ENCODE peak calls at places on chromosomes 2 and 18, in four cellular contexts. G, T, U and N are unnamed samples.

GRCh38 chr2:19272039-19272438 is 86.4 kb downstream of the OSR1 start:
- DNase-seq in G (no peak), T (no peak), U (no peak), N (no peak)

GRCh38 chr2:218234487-218234886 is 17.5 kb downstream of the ARPC2 start:
- DNase-seq in G (no peak), T (no peak), U (no peak), N (no peak)

GRCh38 chr2:196239622-196240587 is 68.5 kb upstream of the STK17B start:
- DNase-seq in G (no peak), T (peak; percentile 59), U (peak; percentile 80), N (peak; percentile 84)

GRCh38 chr2:108898315-108899082 is 90.5 kb downstream of the EDAR start:
- DNase-seq in G (no peak), T (no peak), U (no peak), N (no peak)

GRCh38 chr18:70188113-70188512 is 17.4 kb downstream of the RTTN start:
- DNase-seq in G (no peak), T (no peak), U (no peak), N (no peak)

GRCh38 chr2:172772637-172773036 is 37.0 kb downstream of the RAPGEF4 start:
- DNase-seq in G (no peak), T (no peak), U (peak; percentile 28), N (no peak)

GRCh38 chr18:32271649-32272324 is 81.9 kb downstream of the MEP1B start:
- DNase-seq in G (no peak), T (no peak), U (peak; percentile 43), N (no peak)

GRCh38 chr2:1598800-1599199 is 145.5 kb downstream of the PXDN start:
- DNase-seq in G (no peak), T (no peak), U (no peak), N (peak; percentile 23)

GRCh38 chr2:171652411-171652775 is 34.9 kb upstream of the DYNC1I2 start:
- DNase-seq in G (no peak), T (no peak), U (no peak), N (no peak)

GRCh38 chr2:18473241-18473841 is 87.1 kb downstream of the RDH14 start:
- DNase-seq in G (no peak), T (no peak), U (peak; percentile 96), N (no peak)

DNA sequence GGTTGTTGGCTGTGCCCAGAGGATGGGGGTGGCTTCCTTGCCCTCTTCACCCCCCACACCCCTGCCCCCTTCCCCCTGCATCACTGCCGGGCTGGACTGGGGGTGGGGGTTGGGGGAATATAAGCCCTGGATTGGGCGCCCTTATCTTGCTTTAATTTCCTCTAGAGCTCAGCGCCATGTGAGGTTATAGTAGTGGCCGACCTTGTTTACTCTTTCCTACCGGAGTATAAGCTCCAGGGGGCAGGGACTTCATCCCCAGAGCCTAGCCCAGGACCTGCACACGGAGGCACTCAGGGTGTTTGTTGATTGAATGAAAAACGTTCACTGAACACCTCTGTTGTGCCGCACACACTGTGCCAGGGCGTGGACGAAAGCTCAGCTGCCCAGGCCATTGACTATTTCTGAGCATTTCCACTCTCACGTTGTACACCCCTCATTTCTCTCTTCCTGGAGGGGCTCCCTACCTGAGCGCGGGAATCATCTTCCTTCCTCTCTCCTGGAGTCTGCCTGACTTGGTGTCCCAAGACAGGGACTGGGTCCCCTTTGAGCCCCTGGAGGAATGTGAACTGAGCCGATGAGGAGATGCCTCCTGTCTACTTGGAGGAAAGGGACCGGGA is 9.3 kb upstream of the SPATA3 start:
- DNase-seq in G (no peak), T (no peak), U (no peak), N (no peak)
- H3K9ac ChIP-seq in G (no peak overlapping the region), T (no peak overlapping the region), U (peak overlapping the region; percentile 54), N (no peak overlapping the region)

DNA sequence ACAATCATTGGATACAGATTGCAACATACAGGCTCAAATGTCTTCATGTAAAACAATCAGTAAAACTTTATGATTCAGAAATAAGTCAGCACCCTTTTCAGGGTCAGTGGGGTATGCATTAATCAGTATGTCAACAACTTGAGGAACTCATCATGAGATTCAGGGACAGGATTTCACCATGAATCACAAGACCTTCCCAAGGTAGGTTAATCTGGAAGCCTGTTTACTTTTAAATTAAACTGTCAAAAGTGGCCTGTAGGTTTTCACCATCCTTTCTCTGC is 104.8 kb downstream of the SP100 start:
- DNase-seq in G (no peak), T (no peak), U (peak; percentile 52), N (no peak)
- H3K9me3 ChIP-seq in G (peaks cover 7% of the 10 kb centered on the region), T (no peaks in the 10 kb centered on the region), U (peaks cover 6% of the 10 kb centered on the region), N (peaks cover 6% of the 10 kb centered on the region)

GRCh38 chr2:55923091-55923977 is at the start of gene EFEMP1:
- DNase-seq in G (peak; percentile 75), T (peak; percentile 49), U (peak; percentile 58), N (peak; percentile 92)
- TF ChIP-seq CTCF in G (no peak), T (no peak), U (no peak), N (no peak)

GRCh38 chr18:79065802-79066201 is 3.4 kb upstream of the ATP9B start:
- DNase-seq in G (no peak), T (no peak), U (no peak), N (no peak)
- H3K9ac ChIP-seq in G (no peak overlapping the region), T (no peak overlapping the region), U (no peak overlapping the region), N (no peak overlapping the region)

GRCh38 chr18:6578686-6579085 is 150.8 kb upstream of the ARHGAP28 start:
- DNase-seq in G (no peak), T (no peak), U (no peak), N (no peak)

GRCh38 chr18:6570581-6571238 is 156.0 kb upstream of the L3MBTL4 start:
- DNase-seq in G (no peak), T (no peak), U (no peak), N (no peak)

GRCh38 chr18:6571239-6571602 is 156.5 kb upstream of the L3MBTL4 start:
- DNase-seq in G (peak; percentile 64), T (no peak), U (no peak), N (no peak)

GRCh38 chr18:6576706-6577375 is 152.7 kb upstream of the ARHGAP28 start:
- DNase-seq in G (no peak), T (no peak), U (no peak), N (no peak)

GRCh38 chr18:6575908-6576307 is 153.6 kb upstream of the ARHGAP28 start:
- DNase-seq in G (no peak), T (no peak), U (no peak), N (no peak)
- H3K9me3 ChIP-seq in G (no peaks in the 10 kb centered on the region), T (no peaks in the 10 kb centered on the region), U (no peaks in the 10 kb centered on the region), N (no peaks in the 10 kb centered on the region)

GRCh38 chr2:178871536-178871935 is 64.3 kb upstream of the TTN start:
- DNase-seq in G (no peak), T (no peak), U (no peak), N (no peak)
- TF ChIP-seq CTCF in G (no peak), T (no peak), U (no peak), N (no peak)

DNA sequence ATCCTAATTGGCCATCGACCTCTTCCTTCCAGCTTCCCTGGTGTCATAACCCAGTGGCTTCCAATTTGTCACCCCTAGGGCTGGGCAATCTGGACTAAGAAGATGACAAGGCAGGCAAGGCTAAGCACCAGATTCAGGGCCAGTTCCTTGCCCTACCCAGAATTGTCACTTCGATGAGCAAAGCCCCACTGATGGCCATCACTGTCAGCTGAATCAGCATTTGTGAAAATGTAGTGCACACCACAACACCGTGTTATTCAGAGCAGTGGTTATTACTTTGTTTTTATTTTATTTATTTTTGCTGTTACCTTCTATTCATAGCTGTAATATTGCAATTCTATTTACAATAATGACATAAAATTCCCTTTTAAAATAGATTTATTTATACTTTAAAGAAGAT is 47.6 kb upstream of the MEIS1 start:
- DNase-seq in G (no peak), T (no peak), U (no peak), N (no peak)
- H3K9ac ChIP-seq in G (no peak overlapping the region), T (no peak overlapping the region), U (no peak overlapping the region), N (no peak overlapping the region)

DNA sequence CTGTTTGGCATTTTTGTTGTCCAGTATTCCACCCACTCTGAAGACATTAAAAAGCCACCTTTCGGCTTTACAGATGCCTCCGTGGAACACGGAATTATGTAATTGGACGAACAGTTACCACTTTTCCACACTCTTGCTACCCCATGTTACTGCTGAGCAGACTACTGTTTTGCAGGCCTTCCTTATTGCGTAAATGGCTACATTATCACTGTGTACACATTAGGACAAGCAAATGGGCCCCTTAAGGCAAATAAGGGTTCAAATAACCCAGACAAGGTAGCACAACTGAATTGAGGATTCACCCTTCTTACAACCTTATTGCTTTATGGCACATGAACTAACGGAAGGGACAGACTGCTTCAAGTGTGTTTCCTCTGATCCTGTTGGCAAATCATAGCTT is 832.1 kb upstream of the FANCL start:
- DNase-seq in G (no peak), T (no peak), U (no peak), N (no peak)
- H3K9me3 ChIP-seq in G (no peaks in the 10 kb centered on the region), T (no peaks in the 10 kb centered on the region), U (no peaks in the 10 kb centered on the region), N (no peaks in the 10 kb centered on the region)

DNA sequence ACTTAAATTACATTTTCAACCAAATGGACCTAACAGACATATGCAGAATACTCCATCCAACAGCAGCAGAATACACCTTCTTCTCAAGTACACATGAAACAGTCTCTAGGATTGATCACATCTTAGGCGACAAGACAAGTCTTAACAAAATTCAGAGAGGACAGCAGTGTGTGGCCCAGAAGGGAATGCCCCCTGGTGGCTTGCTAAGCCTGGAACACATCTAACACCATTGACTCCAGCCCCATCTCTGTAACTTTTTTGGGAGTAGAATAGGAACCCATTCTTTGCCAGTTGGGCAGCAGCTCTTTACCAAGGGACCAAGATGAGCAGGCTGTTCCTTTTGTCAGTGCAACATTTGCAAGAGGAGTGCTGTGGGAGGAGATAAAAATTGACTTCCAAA is 249.9 kb downstream of the PLCL1 start:
- DNase-seq in G (peak; percentile 51), T (peak; percentile 20), U (peak; percentile 8), N (no peak)
- TF ChIP-seq CTCF in G (peak; percentile 68), T (peak; percentile 21), U (peak; percentile 36), N (no peak)

GRCh38 chr2:25881759-25882158 is 3.5 kb upstream of the ASXL2 start:
- DNase-seq in G (no peak), T (no peak), U (no peak), N (no peak)
- H3K9ac ChIP-seq in G (no peak overlapping the region), T (no peak overlapping the region), U (no peak overlapping the region), N (no peak overlapping the region)